ENCODE peak calls at places on chromosomes 13 and 19, in four cellular contexts. One of them, this sample, is unnamed.

GRCh38 chr13:26979334-26979733 is 192.3 kb downstream of the USP12 start:
- DNase-seq in mesenchymal stem cell: no peak
- DNase-seq in neuronal stem cell: no peak
- DNase-seq in pancreas: no peak
- DNase-seq in this sample: no peak

GRCh38 chr13:51885651-51886050 is 23.9 kb downstream of the CCDC70 start:
- DNase-seq in mesenchymal stem cell: no peak
- DNase-seq in neuronal stem cell: no peak
- DNase-seq in pancreas: no peak
- DNase-seq in this sample: no peak

GRCh38 chr19:19213822-19214558 is 2.2 kb downstream of the NCAN start:
- DNase-seq in mesenchymal stem cell: no peak
- DNase-seq in neuronal stem cell: no peak
- DNase-seq in pancreas: no peak
- DNase-seq in this sample: no peak

GRCh38 chr19:18304194-18304495 is 18.7 kb downstream of the LSM4 start:
- DNase-seq in mesenchymal stem cell: no peak
- DNase-seq in neuronal stem cell: no peak
- DNase-seq in pancreas: no peak
- DNase-seq in this sample: no peak

GRCh38 chr19:51571599-51571998 is 516 bp downstream of the ZNF175 start:
- DNase-seq in mesenchymal stem cell: peak; percentile 29
- DNase-seq in neuronal stem cell: no peak
- DNase-seq in pancreas: no peak
- DNase-seq in this sample: no peak

GRCh38 chr13:110815471-110816204 is 99.2 kb downstream of the ANKRD10 start:
- DNase-seq in mesenchymal stem cell: no peak
- DNase-seq in neuronal stem cell: no peak
- DNase-seq in pancreas: no peak
- DNase-seq in this sample: no peak

GRCh38 chr13:45352031-45352430 is 11.0 kb upstream of the TPT1 start:
- DNase-seq in mesenchymal stem cell: no peak
- DNase-seq in neuronal stem cell: no peak
- DNase-seq in pancreas: no peak
- DNase-seq in this sample: no peak

GRCh38 chr19:49875801-49876421 is 1.2 kb downstream of the AKT1S1 start:
- DNase-seq in mesenchymal stem cell: peak; percentile 73
- DNase-seq in neuronal stem cell: peak; percentile 59
- DNase-seq in pancreas: peak; percentile 72
- DNase-seq in this sample: peak; percentile 76

GRCh38 chr13:28329395-28330158 is 165.4 kb downstream of the FLT1 start:
- DNase-seq in mesenchymal stem cell: peak; percentile 91
- DNase-seq in neuronal stem cell: no peak
- DNase-seq in pancreas: no peak
- DNase-seq in this sample: no peak

GRCh38 chr19:33758541-33759013 is 38.1 kb upstream of the KCTD15 start:
- DNase-seq in mesenchymal stem cell: no peak
- DNase-seq in neuronal stem cell: no peak
- DNase-seq in pancreas: no peak
- DNase-seq in this sample: no peak

GRCh38 chr13:31134055-31134711 is 27.5 kb downstream of the HSPH1 start:
- DNase-seq in mesenchymal stem cell: no peak
- DNase-seq in neuronal stem cell: no peak
- DNase-seq in pancreas: no peak
- DNase-seq in this sample: no peak

GRCh38 chr13:39612023-39612637 is 9.1 kb upstream of the LHFPL6 start:
- DNase-seq in mesenchymal stem cell: peak; percentile 76
- DNase-seq in neuronal stem cell: peak; percentile 69
- DNase-seq in pancreas: peak; percentile 65
- DNase-seq in this sample: no peak

GRCh38 chr19:39413269-39413902 is 917 bp downstream of the PLEKHG2 start:
- DNase-seq in mesenchymal stem cell: peak; percentile 77
- DNase-seq in neuronal stem cell: no peak
- DNase-seq in pancreas: peak; percentile 53
- DNase-seq in this sample: peak; percentile 72

GRCh38 chr13:111629016-111629415 is 308.6 kb downstream of the TEX29 start:
- DNase-seq in mesenchymal stem cell: no peak
- DNase-seq in neuronal stem cell: no peak
- DNase-seq in pancreas: no peak
- DNase-seq in this sample: no peak

GRCh38 chr13:59532405-59532804 is 631.3 kb downstream of the DIAPH3 start:
- DNase-seq in mesenchymal stem cell: no peak
- DNase-seq in neuronal stem cell: no peak
- DNase-seq in pancreas: no peak
- DNase-seq in this sample: no peak

GRCh38 chr13:78660130-78660857 is 1.3 kb upstream of the OBI1 start:
- DNase-seq in mesenchymal stem cell: no peak
- DNase-seq in neuronal stem cell: no peak
- DNase-seq in pancreas: peak; percentile 11
- DNase-seq in this sample: no peak

GRCh38 chr13:50731400-50731799 is 112.1 kb downstream of the DLEU7 start:
- DNase-seq in mesenchymal stem cell: peak; percentile 75
- DNase-seq in neuronal stem cell: no peak
- DNase-seq in pancreas: no peak
- DNase-seq in this sample: no peak

GRCh38 chr19:48887861-48888612 is 10.5 kb downstream of the TULP2 start:
- DNase-seq in mesenchymal stem cell: no peak
- DNase-seq in neuronal stem cell: no peak
- DNase-seq in pancreas: no peak
- DNase-seq in this sample: no peak

GRCh38 chr19:32037998-32038732 is 307.2 kb upstream of the ZNF507 start:
- DNase-seq in mesenchymal stem cell: no peak
- DNase-seq in neuronal stem cell: no peak
- DNase-seq in pancreas: no peak
- DNase-seq in this sample: no peak

GRCh38 chr13:33125821-33126570 is 109.8 kb downstream of the KL start:
- DNase-seq in mesenchymal stem cell: peak; percentile 94
- DNase-seq in neuronal stem cell: peak; percentile 27
- DNase-seq in pancreas: peak; percentile 46
- DNase-seq in this sample: peak; percentile 66

GRCh38 chr19:58047672-58048071 is 11.4 kb upstream of the ZNF135 start:
- DNase-seq in mesenchymal stem cell: no peak
- DNase-seq in neuronal stem cell: no peak
- DNase-seq in pancreas: no peak
- DNase-seq in this sample: no peak

GRCh38 chr19:7657047-7657779 is 11.6 kb upstream of the RETN start:
- DNase-seq in mesenchymal stem cell: peak; percentile 12
- DNase-seq in neuronal stem cell: no peak
- DNase-seq in pancreas: no peak
- DNase-seq in this sample: no peak

GRCh38 chr19:33376931-33377557 is 3.5 kb downstream of the CEBPG start:
- DNase-seq in mesenchymal stem cell: peak; percentile 4
- DNase-seq in neuronal stem cell: no peak
- DNase-seq in pancreas: no peak
- DNase-seq in this sample: no peak

GRCh38 chr13:71968025-71968424 is 101.0 kb upstream of the DACH1 start:
- DNase-seq in mesenchymal stem cell: no peak
- DNase-seq in neuronal stem cell: peak; percentile 32
- DNase-seq in pancreas: no peak
- DNase-seq in this sample: no peak

GRCh38 chr13:93066187-93066586 is 160.4 kb upstream of the GPC6 start:
- DNase-seq in mesenchymal stem cell: peak; percentile 67
- DNase-seq in neuronal stem cell: no peak
- DNase-seq in pancreas: no peak
- DNase-seq in this sample: no peak

GRCh38 chr19:19149402-19149801 is 11.1 kb upstream of the TMEM161A start:
- DNase-seq in mesenchymal stem cell: no peak
- DNase-seq in neuronal stem cell: no peak
- DNase-seq in pancreas: no peak
- DNase-seq in this sample: no peak

GRCh38 chr13:29507356-29507755 is 88.1 kb downstream of the SLC7A1 start:
- DNase-seq in mesenchymal stem cell: no peak
- DNase-seq in neuronal stem cell: no peak
- DNase-seq in pancreas: no peak
- DNase-seq in this sample: no peak

GRCh38 chr19:36894849-36895383 is 21.2 kb downstream of the ZNF829 start:
- DNase-seq in mesenchymal stem cell: no peak
- DNase-seq in neuronal stem cell: no peak
- DNase-seq in pancreas: no peak
- DNase-seq in this sample: no peak

GRCh38 chr19:1888385-1888784 is 3.1 kb upstream of the ABHD17A start:
- DNase-seq in mesenchymal stem cell: no peak
- DNase-seq in neuronal stem cell: no peak
- DNase-seq in pancreas: no peak
- DNase-seq in this sample: no peak

GRCh38 chr13:28657784-28658538 is 969 bp upstream of the POMP start:
- DNase-seq in mesenchymal stem cell: peak; percentile 56
- DNase-seq in neuronal stem cell: no peak
- DNase-seq in pancreas: no peak
- DNase-seq in this sample: no peak

GRCh38 chr19:15123900-15124299 is 16.7 kb downstream of the SYDE1 start:
- DNase-seq in mesenchymal stem cell: no peak
- DNase-seq in neuronal stem cell: no peak
- DNase-seq in pancreas: peak; percentile 77
- DNase-seq in this sample: no peak

GRCh38 chr19:6564393-6564792 is 26.6 kb downstream of the CD70 start:
- DNase-seq in mesenchymal stem cell: no peak
- DNase-seq in neuronal stem cell: no peak
- DNase-seq in pancreas: no peak
- DNase-seq in this sample: no peak

GRCh38 chr19:40612831-40613668 is 11.9 kb downstream of the LTBP4 start:
- DNase-seq in mesenchymal stem cell: peak; percentile 66
- DNase-seq in neuronal stem cell: no peak
- DNase-seq in pancreas: peak; percentile 41
- DNase-seq in this sample: no peak

GRCh38 chr19:23415561-23416191 is 20.4 kb upstream of the ZNF91 start:
- DNase-seq in mesenchymal stem cell: peak; percentile 6
- DNase-seq in neuronal stem cell: peak; percentile 84
- DNase-seq in pancreas: peak; percentile 23
- DNase-seq in this sample: no peak

GRCh38 chr19:862529-863304 is 3.3 kb downstream of the CFD start:
- DNase-seq in mesenchymal stem cell: peak; percentile 60
- DNase-seq in neuronal stem cell: peak; percentile 57
- DNase-seq in pancreas: peak; percentile 73
- DNase-seq in this sample: no peak

GRCh38 chr13:28100149-28101121 is at the start of gene FLT3:
- DNase-seq in mesenchymal stem cell: peak; percentile 39
- DNase-seq in neuronal stem cell: peak; percentile 48
- DNase-seq in pancreas: peak; percentile 53
- DNase-seq in this sample: peak; percentile 45

GRCh38 chr19:5987077-5987818 is 9.3 kb upstream of the RANBP3 start:
- DNase-seq in mesenchymal stem cell: peak; percentile 77
- DNase-seq in neuronal stem cell: peak; percentile 71
- DNase-seq in pancreas: peak; percentile 91
- DNase-seq in this sample: peak; percentile 81

GRCh38 chr19:8610041-8610927 is at the start of gene ADAMTS10:
- DNase-seq in mesenchymal stem cell: no peak
- DNase-seq in neuronal stem cell: no peak
- DNase-seq in pancreas: peak; percentile 25
- DNase-seq in this sample: peak; percentile 51

GRCh38 chr19:13096968-13097330 is 5.7 kb downstream of the LYL1 start:
- DNase-seq in mesenchymal stem cell: no peak
- DNase-seq in neuronal stem cell: no peak
- DNase-seq in pancreas: no peak
- DNase-seq in this sample: no peak
- H3K4me3 ChIP-seq in mesenchymal stem cell: no peak overlapping the region
- H3K4me3 ChIP-seq in neuronal stem cell: no peak overlapping the region
- H3K4me3 ChIP-seq in pancreas: no peak overlapping the region
- H3K4me3 ChIP-seq in this sample: no peak overlapping the region

DNA sequence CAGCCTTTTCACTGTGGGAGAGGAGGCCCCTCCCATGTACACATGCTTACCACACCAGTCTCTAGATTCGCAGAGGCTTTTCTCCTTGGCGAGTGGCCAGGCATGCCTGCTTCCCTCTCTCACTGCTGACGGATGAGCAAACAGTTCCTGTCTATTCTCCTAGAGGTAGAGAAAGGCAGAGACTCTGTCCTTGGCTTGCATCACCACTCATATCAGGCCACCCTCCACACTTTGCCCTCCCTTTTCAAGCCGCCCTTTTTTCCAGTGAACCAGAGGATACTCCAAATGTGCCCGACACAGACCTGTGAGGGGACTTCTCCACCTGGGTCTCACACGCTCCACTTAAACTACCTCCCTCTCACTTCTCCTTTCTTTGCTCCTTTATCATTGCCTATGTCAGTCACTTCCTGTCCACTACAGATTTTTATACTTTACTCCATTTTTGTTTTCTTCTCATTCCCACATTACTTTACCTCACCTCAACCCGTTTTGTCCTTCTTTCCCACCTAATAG is 284.6 kb downstream of the DNAJC15 start:
- DNase-seq in mesenchymal stem cell: peak; percentile 92
- DNase-seq in neuronal stem cell: no peak
- DNase-seq in pancreas: peak; percentile 70
- DNase-seq in this sample: peak; percentile 96
- H3K27ac ChIP-seq in mesenchymal stem cell: no peak overlapping the region
- H3K27ac ChIP-seq in neuronal stem cell: no peak overlapping the region
- H3K27ac ChIP-seq in pancreas: no peak overlapping the region
- H3K27ac ChIP-seq in this sample: no peak overlapping the region

DNA sequence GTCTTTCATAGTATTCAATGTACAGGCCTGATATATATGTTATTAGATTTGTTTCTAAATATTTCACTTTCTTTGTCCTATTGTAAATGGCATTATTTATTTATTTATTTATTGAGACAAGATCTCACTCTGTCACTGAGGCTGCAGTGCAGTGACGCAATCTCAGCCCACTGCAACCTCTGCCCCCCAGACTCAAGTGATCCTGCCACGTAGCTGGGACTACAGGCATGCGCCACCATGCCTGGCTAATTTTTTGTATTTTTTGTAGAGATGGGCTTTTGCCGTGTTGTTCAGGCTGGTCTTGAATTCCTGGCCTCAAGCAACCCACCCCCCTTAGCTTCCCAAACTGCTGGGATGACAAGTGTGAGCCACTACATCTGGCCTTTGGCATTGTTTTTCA is 5.4 kb upstream of the GAS6 start:
- DNase-seq in mesenchymal stem cell: no peak
- DNase-seq in neuronal stem cell: no peak
- DNase-seq in pancreas: no peak
- DNase-seq in this sample: no peak
- H3K4me1 ChIP-seq in mesenchymal stem cell: peaks cover 2% of the 10 kb centered on the region
- H3K4me1 ChIP-seq in neuronal stem cell: peaks cover 2% of the 10 kb centered on the region
- H3K4me1 ChIP-seq in pancreas: no peaks in the 10 kb centered on the region
- H3K4me1 ChIP-seq in this sample: no peaks in the 10 kb centered on the region

GRCh38 chr19:38277969-38278680 is 13.8 kb downstream of the SPINT2 start:
- DNase-seq in mesenchymal stem cell: peak; percentile 43
- DNase-seq in neuronal stem cell: no peak
- DNase-seq in pancreas: peak; percentile 50
- DNase-seq in this sample: no peak
- H3K4me3 ChIP-seq in mesenchymal stem cell: no peak overlapping the region
- H3K4me3 ChIP-seq in neuronal stem cell: no peak overlapping the region
- H3K4me3 ChIP-seq in pancreas: no peak overlapping the region
- H3K4me3 ChIP-seq in this sample: no peak overlapping the region

GRCh38 chr13:46352810-46353209 is 34.2 kb downstream of the RUBCNL start:
- DNase-seq in mesenchymal stem cell: no peak
- DNase-seq in neuronal stem cell: no peak
- DNase-seq in pancreas: no peak
- DNase-seq in this sample: no peak
- H3K27ac ChIP-seq in mesenchymal stem cell: no peak overlapping the region
- H3K27ac ChIP-seq in neuronal stem cell: no peak overlapping the region
- H3K27ac ChIP-seq in pancreas: no peak overlapping the region
- H3K27ac ChIP-seq in this sample: no peak overlapping the region

GRCh38 chr19:10752237-10752912 is 34.5 kb downstream of the DNM2 start:
- DNase-seq in mesenchymal stem cell: no peak
- DNase-seq in neuronal stem cell: no peak
- DNase-seq in pancreas: no peak
- DNase-seq in this sample: no peak
- H3K4me1 ChIP-seq in mesenchymal stem cell: peaks cover 48% of the 10 kb centered on the region
- H3K4me1 ChIP-seq in neuronal stem cell: no peaks in the 10 kb centered on the region
- H3K4me1 ChIP-seq in pancreas: peaks cover 54% of the 10 kb centered on the region
- H3K4me1 ChIP-seq in this sample: peaks cover 33% of the 10 kb centered on the region